ENCODE peak calls at places on chromosomes 1 and 21, in four cellular contexts. B is K562, G is WTC11, R is HepG2. H is an unnamed sample.
A peak's percentile ranks its signal among the peaks of the same experiment; 100 is the strongest.

GRCh38 chr1:22347854-22348760 is 103.5 kb upstream of the ZBTB40 start:
- DNase-seq in B (no peak), G (no peak), R (peak; percentile 91), H (no peak)

GRCh38 chr21:34625194-34625593 is 10.3 kb upstream of the RCAN1 start:
- DNase-seq in G (no peak), B (no peak), R (no peak), H (no peak)

GRCh38 chr21:44054710-44055109 is 42.6 kb downstream of the TRAPPC10 start:
- DNase-seq in B (no peak), G (no peak), R (no peak), H (no peak)

GRCh38 chr21:34989337-34990151 is 59.6 kb downstream of the RUNX1 start:
- DNase-seq in B (no peak), R (no peak), G (no peak), H (no peak)

GRCh38 chr1:208107817-208108608 is 136.2 kb downstream of the PLXNA2 start:
- DNase-seq in G (no peak), B (no peak), R (no peak), H (no peak)

GRCh38 chr1:14873657-14874056 is 275.2 kb downstream of the KAZN start:
- DNase-seq in B (no peak), G (no peak), R (no peak), H (no peak)

GRCh38 chr1:154488942-154489341 is 13.1 kb upstream of the TDRD10 start:
- DNase-seq in R (no peak), B (no peak), G (peak; percentile 18), H (no peak)

GRCh38 chr1:167900907-167901306 is 13.0 kb downstream of the ADCY10 start:
- DNase-seq in G (no peak), R (no peak), B (no peak), H (no peak)

GRCh38 chr1:35835398-35835797 is 27.6 kb downstream of the AGO4 start:
- DNase-seq in R (no peak), G (no peak), B (no peak), H (no peak)

GRCh38 chr1:1630191-1630964 is 1.6 kb upstream of the MMP23B start:
- DNase-seq in B (no peak), R (no peak), G (peak; percentile 85), H (peak; percentile 59)

GRCh38 chr1:23558140-23558871 is 995 bp downstream of the ID3 start:
- DNase-seq in R (peak; percentile 80), G (peak; percentile 52), B (peak; percentile 92), H (no peak)

GRCh38 chr21:42799948-42800347 is 79.4 kb downstream of the WDR4 start:
- DNase-seq in G (no peak), R (no peak), B (no peak), H (no peak)

GRCh38 chr21:44878053-44878982 is 4.8 kb upstream of the PTTG1IP start:
- DNase-seq in G (no peak), B (peak; percentile 59), R (peak; percentile 97), H (no peak)

GRCh38 chr1:152036316-152037216 is at the start of gene S100A11:
- DNase-seq in G (peak; percentile 77), B (peak; percentile 88), R (peak; percentile 34), H (peak; percentile 13)

GRCh38 chr1:45617618-45618017 is 6.2 kb downstream of the CCDC17 start:
- DNase-seq in B (no peak), R (no peak), G (no peak), H (no peak)

GRCh38 chr1:3463891-3464648 is 9.6 kb downstream of the ARHGEF16 start:
- DNase-seq in B (no peak), G (peak; percentile 5), R (no peak), H (no peak)

GRCh38 chr1:51532853-51533252 is 13.8 kb upstream of the EPS15 start:
- DNase-seq in R (no peak), B (no peak), G (no peak), H (no peak)

GRCh38 chr1:51537568-51537967 is 18.5 kb upstream of the EPS15 start:
- DNase-seq in B (no peak), G (no peak), R (no peak), H (no peak)

GRCh38 chr1:51534447-51534846 is 15.4 kb upstream of the EPS15 start:
- DNase-seq in G (no peak), R (no peak), B (no peak), H (no peak)

GRCh38 chr1:51535006-51535592 is 16.0 kb upstream of the EPS15 start:
- DNase-seq in G (peak; percentile 30), R (peak; percentile 17), B (peak; percentile 61), H (peak; percentile 54)
- TF ChIP-seq ETV6 in G (no peak), R (no peak), B (no peak), H (no peak)

GRCh38 chr1:178143730-178144343 is 49.9 kb downstream of the RASAL2 start:
- DNase-seq in B (no peak), R (no peak), G (no peak), H (no peak)
- TF ChIP-seq ETV6 in B (no peak), R (no peak), G (no peak), H (no peak)

GRCh38 chr1:25858494-25858893 is 763 bp downstream of the AUNIP start:
- DNase-seq in G (no peak), R (no peak), B (no peak), H (no peak)
- TF ChIP-seq ETV6 in G (no peak), R (no peak), B (no peak), H (no peak)

GRCh38 chr1:89114662-89115061 is 11.3 kb downstream of the GBP2 start:
- DNase-seq in B (no peak), R (no peak), G (no peak), H (no peak)

GRCh38 chr1:89112871-89113613 is 12.9 kb downstream of the GBP2 start:
- DNase-seq in R (no peak), B (no peak), G (no peak), H (no peak)
- TF ChIP-seq ETV6 in R (no peak), B (no peak), G (no peak), H (no peak)

DNA sequence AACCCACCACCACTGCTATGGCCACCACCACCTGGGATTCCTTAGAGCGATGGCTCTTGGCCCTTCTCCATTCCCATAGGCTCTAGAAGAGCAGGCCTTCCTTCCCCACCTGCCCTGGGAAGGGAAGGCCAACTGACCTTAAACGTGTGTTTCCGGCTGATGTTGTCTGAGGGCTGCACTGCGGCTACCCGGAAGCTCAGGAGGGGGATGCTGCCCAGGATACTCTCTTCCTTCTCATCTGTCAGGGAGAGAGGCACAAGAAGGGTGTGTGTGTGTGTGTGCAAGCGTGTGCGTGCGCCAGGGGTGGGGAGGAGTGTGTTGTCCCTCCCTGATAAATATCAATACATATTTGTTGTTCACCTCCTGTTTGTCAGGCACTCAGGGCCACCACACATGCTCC is 51.0 kb upstream of the GOLT1A start:
- DNase-seq in G (no peak), R (no peak), B (no peak), H (no peak)
- TF ChIP-seq ETV6 in G (no peak), R (no peak), B (no peak), H (no peak)

GRCh38 chr1:64150266-64150665 is 53.2 kb upstream of the UBE2U start:
- DNase-seq in R (no peak), G (no peak), B (no peak), H (no peak)

GRCh38 chr1:64147759-64148158 is 55.7 kb upstream of the UBE2U start:
- DNase-seq in B (no peak), R (no peak), G (no peak), H (no peak)

GRCh38 chr1:64155285-64155684 is 48.1 kb upstream of the UBE2U start:
- DNase-seq in R (no peak), B (no peak), G (no peak), H (no peak)

GRCh38 chr1:64150729-64151128 is 52.7 kb upstream of the UBE2U start:
- DNase-seq in G (no peak), R (no peak), B (no peak), H (no peak)
- TF ChIP-seq ETV6 in G (no peak), R (no peak), B (no peak), H (no peak)

GRCh38 chr1:41627491-41628280 is 143.2 kb upstream of the EDN2 start:
- DNase-seq in R (no peak), G (no peak), B (no peak), H (no peak)

GRCh38 chr1:41626616-41627375 is 142.3 kb upstream of the EDN2 start:
- DNase-seq in R (no peak), B (no peak), G (no peak), H (peak; percentile 33)

GRCh38 chr1:41629136-41629535 is 144.7 kb upstream of the EDN2 start:
- DNase-seq in R (no peak), B (no peak), G (no peak), H (no peak)

GRCh38 chr1:41623736-41624135 is 139.3 kb upstream of the EDN2 start:
- DNase-seq in R (no peak), B (no peak), G (no peak), H (no peak)

GRCh38 chr1:41626146-41626545 is 141.7 kb upstream of the EDN2 start:
- DNase-seq in B (no peak), R (no peak), G (no peak), H (no peak)
- TF ChIP-seq ETV6 in B (no peak), R (no peak), G (no peak), H (no peak)

DNA sequence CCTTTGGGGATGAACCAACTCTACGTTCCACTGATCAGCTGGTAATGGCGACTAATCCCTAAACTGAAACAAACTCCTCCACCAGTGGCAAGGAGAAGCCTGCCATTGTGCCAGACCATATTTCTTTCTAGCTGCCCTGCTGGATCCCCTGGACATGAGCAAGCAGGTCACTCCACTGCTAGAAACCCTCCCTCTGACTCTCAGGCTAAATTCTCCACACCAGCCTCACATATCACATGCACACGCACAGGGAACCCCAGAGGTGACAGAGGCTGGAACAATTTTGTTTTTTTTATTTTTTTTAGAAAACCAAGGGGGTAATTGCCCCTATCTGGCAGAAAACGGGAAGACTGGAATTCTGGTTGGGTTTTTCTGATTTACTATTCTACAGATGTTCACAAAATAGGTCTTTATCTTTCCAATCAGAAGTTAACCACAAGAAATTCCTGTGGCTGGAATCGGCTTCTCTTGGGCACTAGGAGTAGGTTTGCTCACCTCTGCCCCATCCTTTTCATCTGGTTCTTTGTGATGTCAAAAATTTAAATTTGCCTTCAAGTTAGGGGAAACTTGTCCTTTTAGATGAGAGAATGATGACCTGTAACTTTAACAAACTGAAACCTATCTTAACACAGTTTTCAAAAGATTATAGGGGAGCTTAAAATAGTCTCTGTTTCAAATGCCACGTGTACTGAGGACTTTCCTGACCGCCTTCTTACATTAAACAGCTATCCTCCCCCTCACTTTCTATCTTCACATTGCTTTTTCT is 258.1 kb downstream of the SDCCAG8 start:
- DNase-seq in R (no peak), B (no peak), G (no peak), H (no peak)
- TF ChIP-seq ETV6 in R (no peak), B (no peak), G (no peak), H (no peak)